ENCODE peak calls at places on chromosome 9, in five cellular contexts. P, M, T, C and W are unnamed samples.

GRCh38 chr9:37575921-37576721 is at the start of gene FBXO10:
- DNase-seq in T (no peak), C (peak), P (peak), M (peak), W (peak)

GRCh38 chr9:137326436-137327060 is 24.5 kb upstream of the NRARP start:
- DNase-seq in T (no peak), M (no peak), P (no peak), C (no peak), W (no peak)

GRCh38 chr9:79023134-79023577 is 548.6 kb upstream of the TLE4 start:
- DNase-seq in M (no peak), P (no peak), C (no peak), T (no peak), W (no peak)

GRCh38 chr9:112433715-112434392 is 52.8 kb upstream of the KIAA1958 start:
- DNase-seq in P (no peak), M (no peak), C (no peak), T (no peak), W (no peak)

GRCh38 chr9:4547016-4547415 is 56.7 kb downstream of the SLC1A1 start:
- DNase-seq in C (no peak), T (no peak), M (no peak), P (no peak), W (no peak)

GRCh38 chr9:137353223-137354152 is 51.4 kb upstream of the NRARP start:
- DNase-seq in P (no peak), M (no peak), C (peak), T (no peak), W (peak)

GRCh38 chr9:71703172-71703872 is 65.0 kb downstream of the CEMIP2 start:
- DNase-seq in M (no peak), C (no peak), T (no peak), P (no peak), W (no peak)

GRCh38 chr9:130846487-130847305 is 11.6 kb downstream of the ABL1 start:
- DNase-seq in T (no peak), P (no peak), M (no peak), C (peak), W (peak)

GRCh38 chr9:125932012-125932411 is 184.8 kb downstream of the PBX3 start:
- DNase-seq in M (no peak), P (peak), T (peak), C (peak), W (no peak)

GRCh38 chr9:14923701-14924100 is 13.5 kb upstream of the FREM1 start:
- DNase-seq in T (no peak), C (no peak), M (no peak), P (no peak), W (no peak)

GRCh38 chr9:132591244-132591643 is 8.8 kb downstream of the BARHL1 start:
- DNase-seq in C (no peak), M (no peak), P (no peak), T (no peak), W (peak)

GRCh38 chr9:129500166-129500862 is 120.6 kb downstream of the C9orf50 start:
- DNase-seq in M (peak), C (no peak), T (no peak), P (no peak), W (no peak)

GRCh38 chr9:114491430-114492003 is 13.8 kb downstream of the WHRN start:
- DNase-seq in P (no peak), T (no peak), M (no peak), C (no peak), W (no peak)

GRCh38 chr9:104280216-104280585 is 186.1 kb downstream of the SMC2 start:
- DNase-seq in M (no peak), P (no peak), C (no peak), T (no peak), W (no peak)

GRCh38 chr9:129139993-129140396 is 28.8 kb downstream of the PTPA start:
- DNase-seq in T (peak), C (peak), P (peak), M (peak), W (peak)

GRCh38 chr9:116549061-116549664 is 137.9 kb upstream of the TRIM32 start:
- DNase-seq in C (peak), P (peak), M (peak), T (peak), W (peak)

GRCh38 chr9:76018767-76019166 is 128.3 kb downstream of the PCSK5 start:
- DNase-seq in P (no peak), C (peak), M (no peak), T (no peak), W (no peak)

GRCh38 chr9:130765135-130766030 is 69.7 kb upstream of the ABL1 start:
- DNase-seq in C (no peak), M (no peak), T (no peak), P (no peak), W (no peak)

GRCh38 chr9:6114424-6114823 is 99.0 kb upstream of the RANBP6 start:
- DNase-seq in M (no peak), C (no peak), T (no peak), P (no peak), W (no peak)

GRCh38 chr9:70609542-70610286 is 195.3 kb upstream of the KLF9 start:
- DNase-seq in C (peak), P (peak), M (no peak), T (no peak), W (no peak)

GRCh38 chr9:20189871-20190270 is 401.0 kb upstream of the SLC24A2 start:
- DNase-seq in P (no peak), M (peak), T (no peak), C (no peak), W (no peak)

GRCh38 chr9:131584858-131585257 is 39.5 kb downstream of the PRRT1B start:
- DNase-seq in M (no peak), T (no peak), P (no peak), C (no peak), W (no peak)

GRCh38 chr9:89969156-89969566 is 364.3 kb downstream of the GADD45G start:
- DNase-seq in P (peak), C (no peak), T (no peak), M (no peak), W (no peak)

GRCh38 chr9:130634801-130635200 is 29.6 kb upstream of the PRDM12 start:
- DNase-seq in P (no peak), T (no peak), M (no peak), C (no peak), W (no peak)

GRCh38 chr9:36872641-36873040 is 161.4 kb downstream of the PAX5 start:
- DNase-seq in P (no peak), C (no peak), T (no peak), M (no peak), W (no peak)

GRCh38 chr9:68996457-68996856 is 17.5 kb downstream of the PRKACG start:
- DNase-seq in T (no peak), C (no peak), M (no peak), P (no peak), W (no peak)

GRCh38 chr9:71446081-71446480 is 322.2 kb downstream of the CEMIP2 start:
- DNase-seq in T (no peak), C (no peak), P (no peak), M (no peak), W (no peak)

GRCh38 chr9:105138306-105138801 is 106.1 kb upstream of the SLC44A1 start:
- DNase-seq in C (no peak), T (no peak), M (no peak), P (peak), W (no peak)

GRCh38 chr9:90274725-90275124 is 367.9 kb downstream of the DIRAS2 start:
- DNase-seq in M (no peak), P (no peak), C (no peak), T (no peak), W (no peak)

GRCh38 chr9:27572566-27572917 is 739 bp downstream of the C9orf72 start:
- DNase-seq in T (peak), P (peak), C (peak), M (peak), W (no peak)

GRCh38 chr9:114433086-114433485 is 45.3 kb upstream of the AKNA start:
- DNase-seq in T (no peak), P (no peak), C (no peak), M (no peak), W (no peak)

GRCh38 chr9:78239506-78239905 is 3.6 kb downstream of the CEP78 start:
- DNase-seq in M (peak), P (peak), T (peak), C (peak), W (peak)

GRCh38 chr9:97470076-97470475 is 31.4 kb upstream of the TMOD1 start:
- DNase-seq in M (no peak), T (no peak), P (no peak), C (peak), W (no peak)

GRCh38 chr9:124479947-124480620 is 27.1 kb downstream of the NR5A1 start:
- DNase-seq in T (no peak), P (no peak), M (no peak), C (no peak), W (no peak)

GRCh38 chr9:96006961-96007360 is 131.5 kb downstream of the ERCC6L2 start:
- DNase-seq in T (no peak), P (no peak), C (no peak), M (no peak), W (no peak)

GRCh38 chr9:33687779-33688178 is 107.6 kb upstream of the PRSS3 start:
- DNase-seq in T (peak), P (no peak), C (peak), M (no peak), W (no peak)

GRCh38 chr9:116152941-116153764 is 438 bp upstream of the PAPPA start:
- DNase-seq in M (no peak), P (no peak), T (no peak), C (peak), W (no peak)

GRCh38 chr9:137955224-137955570 is 77.6 kb downstream of the CACNA1B start:
- DNase-seq in T (no peak), M (no peak), C (no peak), P (no peak), W (no peak)

GRCh38 chr9:35711501-35712428 is 20.2 kb downstream of the TLN1 start:
- DNase-seq in M (no peak), C (no peak), T (no peak), P (no peak), W (no peak)
- H3K27ac ChIP-seq in M (no peak), C (no peak), T (no peak), P (no peak), W (no peak)

GRCh38 chr9:133950206-133950915 is 41.8 kb downstream of the VAV2 start:
- DNase-seq in M (no peak), P (no peak), T (peak), C (no peak), W (peak)
- H3K4me3 ChIP-seq in M (no peak), P (no peak), T (no peak), C (no peak), W (no peak)

DNA sequence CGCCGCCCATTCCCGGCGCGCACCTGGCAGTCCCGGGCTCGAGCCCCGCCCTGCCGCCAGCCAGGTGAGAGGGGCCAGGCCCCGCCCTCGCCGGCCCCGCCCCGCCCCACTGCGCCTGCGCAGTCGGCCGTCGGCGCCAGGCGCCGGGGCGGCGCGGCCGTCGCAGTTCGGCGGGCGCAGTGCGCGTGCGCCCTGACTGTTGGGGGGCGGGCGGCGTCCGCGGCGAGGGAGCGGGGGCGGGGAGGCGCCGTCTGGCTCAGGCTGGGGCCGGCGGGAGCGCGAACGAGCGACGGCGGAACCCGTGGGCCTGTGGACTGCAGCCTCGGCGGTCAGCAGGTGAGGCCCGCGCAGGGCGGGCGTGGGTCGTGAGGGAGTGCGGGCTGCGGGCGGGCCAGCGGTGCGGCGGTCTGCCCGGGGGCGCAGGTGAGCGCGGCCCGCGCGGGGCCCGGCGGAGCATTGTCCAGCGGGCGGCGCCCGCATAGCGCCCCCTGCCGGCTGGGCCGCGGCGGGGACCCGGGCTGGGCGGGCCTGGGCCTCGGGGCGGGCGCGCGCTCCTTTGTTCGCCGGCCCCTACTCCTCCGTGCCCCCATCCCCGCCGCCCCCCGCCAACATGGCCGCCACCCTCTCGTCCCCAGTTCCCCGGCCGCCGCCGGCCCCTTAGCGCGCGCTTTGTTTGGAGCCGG is at the start of gene SPIN1:
- DNase-seq in M (peak), P (peak), C (peak), T (peak), W (peak)
- TF ChIP-seq POLR2A in M (no peak), P (no peak), C (peak), T (no peak), W (peak)

GRCh38 chr9:83965350-83966208 is 14.4 kb downstream of the HNRNPK start:
- DNase-seq in M (no peak), C (no peak), T (peak), P (no peak), W (no peak)
- H3K27ac ChIP-seq in M (no peak), C (no peak), T (peak), P (no peak), W (no peak)

DNA sequence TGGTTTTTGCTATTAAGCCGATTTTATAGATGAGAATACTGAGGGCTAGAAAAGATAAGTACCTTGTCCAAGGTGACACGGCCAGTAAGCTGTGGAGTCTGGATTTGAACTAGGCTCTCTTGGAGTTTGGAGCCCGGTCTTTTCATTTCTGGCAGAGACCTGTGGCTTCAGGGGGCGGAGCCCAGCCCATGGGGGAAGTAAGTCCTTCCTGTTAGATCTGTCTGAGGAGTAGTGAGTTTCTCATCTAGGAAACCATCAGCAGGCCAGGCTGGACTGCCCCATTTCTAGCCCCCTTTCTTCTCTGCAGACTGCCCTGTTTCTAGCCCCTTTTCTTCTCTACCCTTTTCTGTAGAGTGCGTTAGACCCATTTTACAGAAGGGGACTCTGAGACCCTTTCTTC is 521 bp upstream of the PTGS1 start:
- DNase-seq in T (peak), P (peak), M (no peak), C (peak), W (no peak)
- H3K4me3 ChIP-seq in T (peak), P (peak), M (no peak), C (no peak), W (peak)